ENCODE peak calls at places on chromosomes 1 and 21, in nine cellular contexts. M, E, C, H, P, F, Y, J and G are unnamed samples.

GRCh38 chr1:236486315-236486714 is 37.5 kb upstream of the LGALS8 start:
- DNase-seq in M (no peak), E (no peak), C (no peak), H (no peak), P (no peak), F (no peak), Y (no peak), J (no peak), G (no peak)

GRCh38 chr1:238861342-238861741 is 525.0 kb upstream of the CHRM3 start:
- DNase-seq in M (no peak), E (no peak), C (no peak), H (no peak), P (no peak), F (no peak), Y (no peak), J (no peak), G (no peak)

GRCh38 chr1:229091721-229092136 is 179.2 kb upstream of the RAB4A start:
- DNase-seq in M (no peak), E (no peak), C (no peak), H (no peak), P (no peak), F (no peak), Y (no peak), J (no peak), G (no peak)

GRCh38 chr1:223487514-223488259 is 94.5 kb downstream of the CCDC185 start:
- DNase-seq in M (no peak), E (no peak), C (no peak), H (peak), P (no peak), F (no peak), Y (no peak), J (no peak), G (no peak)

GRCh38 chr1:27001570-27002360 is 8.3 kb downstream of the TRNP1 start:
- DNase-seq in M (peak), E (no peak), C (peak), H (no peak), P (no peak), F (peak), Y (no peak), J (no peak), G (no peak)

GRCh38 chr1:54580856-54581550 is 33.0 kb downstream of the ACOT11 start:
- DNase-seq in M (no peak), E (no peak), C (no peak), H (no peak), P (no peak), F (no peak), Y (no peak), J (no peak), G (no peak)

GRCh38 chr1:204417231-204417997 is 5.8 kb upstream of the PPP1R15B start:
- DNase-seq in M (peak), E (no peak), C (peak), H (no peak), P (peak), F (peak), Y (no peak), J (no peak), G (peak)

GRCh38 chr1:7501723-7502334 is 269.3 kb upstream of the VAMP3 start:
- DNase-seq in M (no peak), E (no peak), C (no peak), H (no peak), P (no peak), F (no peak), Y (no peak), J (no peak), G (no peak)

GRCh38 chr1:151994956-151995355 is 1.3 kb upstream of the S100A10 start:
- DNase-seq in M (peak), E (no peak), C (peak), H (no peak), P (peak), F (peak), Y (no peak), J (no peak), G (peak)

GRCh38 chr1:216929870-216930582 is 206.8 kb upstream of the ESRRG start:
- DNase-seq in M (no peak), E (no peak), C (peak), H (no peak), P (no peak), F (peak), Y (no peak), J (no peak), G (no peak)

GRCh38 chr21:40902299-40902698 is 55.3 kb upstream of the DSCAM start:
- DNase-seq in M (no peak), E (no peak), C (no peak), H (peak), P (no peak), F (no peak), Y (no peak), J (no peak), G (no peak)

GRCh38 chr1:210980082-210980481 is 153.9 kb downstream of the KCNH1 start:
- DNase-seq in M (no peak), E (no peak), C (no peak), H (no peak), P (no peak), F (no peak), Y (no peak), J (no peak), G (no peak)